ENCODE peak calls at places on chromosome 12, in nine cellular contexts. One of them, this sample, is unnamed.

GRCh38 chr12:27436029-27436428 is 10.5 kb upstream of the SMCO2 start:
- DNase-seq in adrenal gland: no peak
- DNase-seq in coronary artery: no peak
- DNase-seq in ovary: no peak
- DNase-seq in upper lobe of right lung: no peak
- DNase-seq in heart right ventricle: no peak
- DNase-seq in spleen: no peak
- DNase-seq in neural progenitor cell: peak; percentile 41
- DNase-seq in uterus: no peak
- DNase-seq in this sample: no peak

GRCh38 chr12:27236498-27236897 is 7.6 kb upstream of the STK38L start:
- DNase-seq in adrenal gland: no peak
- DNase-seq in coronary artery: no peak
- DNase-seq in ovary: no peak
- DNase-seq in upper lobe of right lung: no peak
- DNase-seq in heart right ventricle: no peak
- DNase-seq in spleen: no peak
- DNase-seq in neural progenitor cell: no peak
- DNase-seq in uterus: no peak
- DNase-seq in this sample: peak; percentile 27

GRCh38 chr12:31406345-31406744 is 80.4 kb upstream of the SINHCAF start:
- DNase-seq in adrenal gland: no peak
- DNase-seq in coronary artery: no peak
- DNase-seq in ovary: no peak
- DNase-seq in upper lobe of right lung: no peak
- DNase-seq in heart right ventricle: no peak
- DNase-seq in spleen: no peak
- DNase-seq in neural progenitor cell: no peak
- DNase-seq in uterus: no peak
- DNase-seq in this sample: no peak

GRCh38 chr12:113924341-113924740 is 41.8 kb downstream of the RBM19 start:
- DNase-seq in adrenal gland: no peak
- DNase-seq in coronary artery: no peak
- DNase-seq in ovary: no peak
- DNase-seq in upper lobe of right lung: no peak
- DNase-seq in heart right ventricle: no peak
- DNase-seq in spleen: no peak
- DNase-seq in neural progenitor cell: no peak
- DNase-seq in uterus: no peak
- DNase-seq in this sample: no peak

GRCh38 chr12:37672655-37673260 is 643.8 kb upstream of the ALG10B start:
- DNase-seq in adrenal gland: no peak
- DNase-seq in coronary artery: no peak
- DNase-seq in ovary: no peak
- DNase-seq in upper lobe of right lung: no peak
- DNase-seq in heart right ventricle: no peak
- DNase-seq in spleen: no peak
- DNase-seq in neural progenitor cell: no peak
- DNase-seq in uterus: no peak
- DNase-seq in this sample: no peak

GRCh38 chr12:114339626-114340025 is 66.3 kb downstream of the TBX5 start:
- DNase-seq in adrenal gland: no peak
- DNase-seq in coronary artery: no peak
- DNase-seq in ovary: no peak
- DNase-seq in upper lobe of right lung: no peak
- DNase-seq in heart right ventricle: no peak
- DNase-seq in spleen: no peak
- DNase-seq in neural progenitor cell: no peak
- DNase-seq in uterus: no peak
- DNase-seq in this sample: no peak

GRCh38 chr12:52956987-52957386 is 8.1 kb downstream of the KRT18 start:
- DNase-seq in adrenal gland: no peak
- DNase-seq in coronary artery: no peak
- DNase-seq in ovary: no peak
- DNase-seq in upper lobe of right lung: no peak
- DNase-seq in heart right ventricle: no peak
- DNase-seq in spleen: no peak
- DNase-seq in neural progenitor cell: peak; percentile 70
- DNase-seq in uterus: no peak
- DNase-seq in this sample: no peak

GRCh38 chr12:39990122-39991101 is 115.5 kb downstream of the SLC2A13 start:
- DNase-seq in adrenal gland: peak; percentile 79
- DNase-seq in coronary artery: no peak
- DNase-seq in ovary: peak; percentile 27
- DNase-seq in upper lobe of right lung: peak; percentile 71
- DNase-seq in heart right ventricle: peak; percentile 35
- DNase-seq in spleen: peak; percentile 78
- DNase-seq in neural progenitor cell: peak; percentile 22
- DNase-seq in uterus: peak; percentile 46
- DNase-seq in this sample: no peak

GRCh38 chr12:48956279-48957140 is 777 bp downstream of the ARF3 start:
- DNase-seq in adrenal gland: peak; percentile 95
- DNase-seq in coronary artery: peak; percentile 94
- DNase-seq in ovary: peak; percentile 78
- DNase-seq in upper lobe of right lung: peak; percentile 91
- DNase-seq in heart right ventricle: peak; percentile 88
- DNase-seq in spleen: peak; percentile 83
- DNase-seq in neural progenitor cell: peak; percentile 95
- DNase-seq in uterus: peak; percentile 83
- DNase-seq in this sample: peak; percentile 83

GRCh38 chr12:113633678-113634332 is 162.1 kb upstream of the LHX5 start:
- DNase-seq in adrenal gland: no peak
- DNase-seq in coronary artery: no peak
- DNase-seq in ovary: no peak
- DNase-seq in upper lobe of right lung: no peak
- DNase-seq in heart right ventricle: no peak
- DNase-seq in spleen: no peak
- DNase-seq in neural progenitor cell: no peak
- DNase-seq in uterus: no peak
- DNase-seq in this sample: no peak

DNA sequence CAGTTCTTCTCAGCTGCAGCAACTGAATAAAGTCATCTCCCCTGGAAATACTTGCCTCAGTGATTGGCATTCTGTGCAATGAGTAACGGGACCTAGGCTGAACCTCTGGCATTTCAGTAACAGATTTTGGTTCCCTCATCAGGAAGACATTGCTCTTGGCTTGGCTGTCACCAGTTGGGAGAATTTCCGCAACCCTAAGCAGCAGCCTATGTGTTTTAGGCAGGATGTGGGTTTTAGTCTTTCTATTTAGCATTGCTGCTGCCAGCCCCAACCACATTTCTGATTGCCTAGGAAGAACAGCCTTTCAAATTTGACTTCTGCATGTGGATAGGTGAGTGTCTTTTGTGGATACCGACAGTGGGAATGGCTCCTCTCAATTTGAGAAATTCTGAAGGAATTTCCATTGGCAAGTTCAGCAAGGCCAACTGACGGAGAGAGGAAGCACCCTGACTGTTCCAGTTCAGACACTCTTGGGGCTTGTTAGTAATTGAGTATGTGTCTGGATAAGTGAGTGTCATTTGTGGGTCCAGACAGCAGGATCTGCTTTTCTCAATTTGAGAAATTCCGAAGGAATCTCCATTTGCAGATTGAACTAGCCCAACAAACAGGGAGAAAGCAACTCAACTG is 19.0 kb upstream of the CLEC2A start:
- DNase-seq in adrenal gland: no peak
- DNase-seq in coronary artery: no peak
- DNase-seq in ovary: no peak
- DNase-seq in upper lobe of right lung: no peak
- DNase-seq in heart right ventricle: no peak
- DNase-seq in spleen: no peak
- DNase-seq in neural progenitor cell: no peak
- DNase-seq in uterus: no peak
- DNase-seq in this sample: no peak
- H3K27ac ChIP-seq in adrenal gland: no peak overlapping the region
- H3K27ac ChIP-seq in coronary artery: no peak overlapping the region
- H3K27ac ChIP-seq in ovary: no peak overlapping the region
- H3K27ac ChIP-seq in upper lobe of right lung: no peak overlapping the region
- H3K27ac ChIP-seq in heart right ventricle: no peak overlapping the region
- H3K27ac ChIP-seq in spleen: peak overlapping the region; percentile 5
- H3K27ac ChIP-seq in neural progenitor cell: no peak overlapping the region
- H3K27ac ChIP-seq in uterus: no peak overlapping the region
- H3K27ac ChIP-seq in this sample: no peak overlapping the region

DNA sequence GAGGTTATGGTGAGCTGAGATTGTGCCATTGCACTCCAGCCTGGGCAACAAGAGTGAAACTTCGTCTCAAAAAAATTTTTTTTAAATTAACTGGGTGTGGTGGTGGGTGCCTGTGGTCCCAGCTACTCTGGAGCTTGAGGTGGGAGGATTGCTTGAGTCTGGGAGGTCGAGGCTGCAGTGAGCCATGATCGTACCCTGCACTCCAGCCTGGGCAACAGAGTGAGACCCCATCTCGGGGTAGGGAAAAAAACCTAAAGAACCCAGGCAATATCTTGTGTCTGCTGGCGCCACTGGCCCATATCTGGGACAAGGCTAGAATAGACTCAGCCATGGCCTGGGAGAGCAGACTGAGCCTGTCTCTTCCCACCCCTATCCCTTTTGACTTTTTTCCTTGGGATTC is 9.1 kb upstream of the GPRC5A start:
- DNase-seq in adrenal gland: no peak
- DNase-seq in coronary artery: no peak
- DNase-seq in ovary: no peak
- DNase-seq in upper lobe of right lung: no peak
- DNase-seq in heart right ventricle: no peak
- DNase-seq in spleen: no peak
- DNase-seq in neural progenitor cell: no peak
- DNase-seq in uterus: no peak
- DNase-seq in this sample: no peak
- H3K27ac ChIP-seq in adrenal gland: no peak overlapping the region
- H3K27ac ChIP-seq in coronary artery: no peak overlapping the region
- H3K27ac ChIP-seq in ovary: no peak overlapping the region
- H3K27ac ChIP-seq in upper lobe of right lung: peak overlapping the region; percentile 17
- H3K27ac ChIP-seq in heart right ventricle: no peak overlapping the region
- H3K27ac ChIP-seq in spleen: no peak overlapping the region
- H3K27ac ChIP-seq in neural progenitor cell: no peak overlapping the region
- H3K27ac ChIP-seq in uterus: no peak overlapping the region
- H3K27ac ChIP-seq in this sample: no peak overlapping the region

DNA sequence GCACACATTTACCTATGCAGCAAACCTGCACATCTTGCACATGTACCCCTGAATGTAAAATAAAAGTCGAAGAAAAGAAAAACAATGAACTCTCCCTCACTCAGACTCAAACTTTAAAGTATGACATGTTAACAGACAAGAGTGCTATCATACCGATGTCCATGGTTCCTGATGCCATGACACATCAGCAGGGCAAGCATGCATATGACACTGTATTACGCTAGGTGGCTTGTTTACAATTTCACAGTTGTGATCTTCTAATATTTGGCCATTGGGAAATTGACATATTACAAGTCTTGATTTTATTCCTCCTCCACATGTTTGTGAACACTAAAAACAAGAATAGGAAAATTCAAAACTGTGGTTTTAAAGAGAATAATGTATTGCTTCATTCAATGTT is 126.6 kb downstream of the ADAMTS20 start:
- DNase-seq in adrenal gland: no peak
- DNase-seq in coronary artery: no peak
- DNase-seq in ovary: no peak
- DNase-seq in upper lobe of right lung: no peak
- DNase-seq in heart right ventricle: no peak
- DNase-seq in spleen: no peak
- DNase-seq in neural progenitor cell: no peak
- DNase-seq in uterus: no peak
- DNase-seq in this sample: no peak
- H3K27ac ChIP-seq in adrenal gland: no peak overlapping the region
- H3K27ac ChIP-seq in coronary artery: no peak overlapping the region
- H3K27ac ChIP-seq in ovary: no peak overlapping the region
- H3K27ac ChIP-seq in upper lobe of right lung: no peak overlapping the region
- H3K27ac ChIP-seq in heart right ventricle: no peak overlapping the region
- H3K27ac ChIP-seq in spleen: no peak overlapping the region
- H3K27ac ChIP-seq in neural progenitor cell: no peak overlapping the region
- H3K27ac ChIP-seq in uterus: no peak overlapping the region
- H3K27ac ChIP-seq in this sample: no peak overlapping the region

GRCh38 chr12:590206-590750 is 73.0 kb downstream of the NINJ2 start:
- DNase-seq in adrenal gland: no peak
- DNase-seq in coronary artery: no peak
- DNase-seq in ovary: no peak
- DNase-seq in upper lobe of right lung: no peak
- DNase-seq in heart right ventricle: no peak
- DNase-seq in spleen: no peak
- DNase-seq in neural progenitor cell: no peak
- DNase-seq in uterus: no peak
- DNase-seq in this sample: peak; percentile 18

GRCh38 chr12:588658-589057 is 74.6 kb downstream of the NINJ2 start:
- DNase-seq in adrenal gland: no peak
- DNase-seq in coronary artery: no peak
- DNase-seq in ovary: no peak
- DNase-seq in upper lobe of right lung: no peak
- DNase-seq in heart right ventricle: no peak
- DNase-seq in spleen: no peak
- DNase-seq in neural progenitor cell: no peak
- DNase-seq in uterus: no peak
- DNase-seq in this sample: no peak

GRCh38 chr12:593396-593976 is 69.8 kb downstream of the NINJ2 start:
- DNase-seq in adrenal gland: no peak
- DNase-seq in coronary artery: no peak
- DNase-seq in ovary: no peak
- DNase-seq in upper lobe of right lung: no peak
- DNase-seq in heart right ventricle: no peak
- DNase-seq in spleen: no peak
- DNase-seq in neural progenitor cell: no peak
- DNase-seq in uterus: no peak
- DNase-seq in this sample: no peak

GRCh38 chr12:591167-591570 is 72.1 kb downstream of the NINJ2 start:
- DNase-seq in adrenal gland: no peak
- DNase-seq in coronary artery: no peak
- DNase-seq in ovary: no peak
- DNase-seq in upper lobe of right lung: no peak
- DNase-seq in heart right ventricle: peak; percentile 80
- DNase-seq in spleen: no peak
- DNase-seq in neural progenitor cell: no peak
- DNase-seq in uterus: no peak
- DNase-seq in this sample: no peak

DNA sequence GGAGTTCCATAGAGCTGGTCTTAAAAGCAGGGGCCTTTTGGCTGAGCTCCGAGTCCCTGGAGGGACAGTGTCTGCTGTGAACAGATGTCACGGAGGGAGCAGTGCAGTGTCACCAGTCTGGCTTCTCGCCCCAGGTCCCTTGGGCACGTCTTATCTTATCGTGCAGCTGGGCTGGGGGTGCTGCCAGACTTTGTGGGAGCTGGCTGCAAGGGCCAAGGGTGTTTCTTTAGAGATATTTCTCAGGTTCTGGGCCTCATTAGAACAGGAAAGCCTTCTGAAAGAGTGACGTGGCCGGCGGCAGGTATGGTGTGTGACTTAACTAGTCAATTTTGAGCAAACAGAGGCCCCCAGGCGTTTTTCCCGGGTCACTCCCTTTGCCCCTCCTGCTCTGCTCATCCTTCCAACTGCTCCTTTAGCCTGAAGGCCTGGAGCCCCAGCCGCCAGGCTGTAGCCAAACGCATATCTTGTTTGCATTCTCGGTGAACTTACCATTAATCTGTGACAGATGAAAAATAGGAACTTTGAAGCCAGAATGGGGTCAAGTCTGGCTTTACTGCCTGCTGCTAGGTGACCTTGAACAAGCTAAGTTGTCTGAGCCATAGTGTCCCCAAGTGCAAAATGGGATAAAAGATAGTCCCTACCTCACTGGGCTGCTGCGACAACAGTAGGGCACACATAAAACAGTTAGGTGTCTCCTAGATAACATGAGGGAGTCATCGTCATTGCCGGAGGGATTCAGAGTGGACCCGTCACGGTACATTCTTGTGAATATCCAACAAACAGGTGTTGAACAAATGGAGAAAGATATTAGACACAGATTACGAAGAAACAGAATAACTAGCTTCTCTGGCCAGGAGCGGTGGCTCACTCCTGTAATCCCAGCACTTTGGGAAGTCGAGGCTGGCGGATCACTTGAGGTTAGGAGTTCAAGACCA is 71.4 kb downstream of the NINJ2 start:
- DNase-seq in adrenal gland: peak; percentile 94
- DNase-seq in coronary artery: no peak
- DNase-seq in ovary: no peak
- DNase-seq in upper lobe of right lung: no peak
- DNase-seq in heart right ventricle: peak; percentile 88
- DNase-seq in spleen: no peak
- DNase-seq in neural progenitor cell: no peak
- DNase-seq in uterus: no peak
- DNase-seq in this sample: no peak
- H3K27ac ChIP-seq in adrenal gland: peak overlapping the region; percentile 16
- H3K27ac ChIP-seq in coronary artery: no peak overlapping the region
- H3K27ac ChIP-seq in ovary: no peak overlapping the region
- H3K27ac ChIP-seq in upper lobe of right lung: no peak overlapping the region
- H3K27ac ChIP-seq in heart right ventricle: peak overlapping the region; percentile 82
- H3K27ac ChIP-seq in spleen: peak overlapping the region; percentile 45
- H3K27ac ChIP-seq in neural progenitor cell: no peak overlapping the region
- H3K27ac ChIP-seq in uterus: no peak overlapping the region
- H3K27ac ChIP-seq in this sample: no peak overlapping the region

This sample was measured in upper lobe of left lung.